ENCODE peak calls at places on chromosomes 13 and 19, in nine cellular contexts. One of them, this sample, is unnamed.

GRCh38 chr13:24167666-24168391 is 7.3 kb downstream of the SPATA13 start:
- DNase-seq in BE2C: no peak
- DNase-seq in tibial artery: no peak
- DNase-seq in SK-N-SH: no peak
- DNase-seq in neuronal stem cell: no peak
- DNase-seq in heart left ventricle: no peak
- DNase-seq in mesendoderm: no peak
- DNase-seq in HAP-1: no peak
- DNase-seq in GM23248: peak; percentile 48
- DNase-seq in this sample: no peak

GRCh38 chr19:3976495-3977241 is 5.8 kb upstream of the DAPK3 start:
- DNase-seq in BE2C: peak; percentile 91
- DNase-seq in mesendoderm: no peak
- DNase-seq in tibial artery: no peak
- DNase-seq in GM23248: peak; percentile 90
- DNase-seq in SK-N-SH: peak; percentile 19
- DNase-seq in heart left ventricle: no peak
- DNase-seq in HAP-1: no peak
- DNase-seq in neuronal stem cell: no peak
- DNase-seq in this sample: peak; percentile 60

GRCh38 chr19:55563261-55563690 is 17.4 kb downstream of the ZNF579 start:
- DNase-seq in tibial artery: no peak
- DNase-seq in mesendoderm: no peak
- DNase-seq in GM23248: peak; percentile 60
- DNase-seq in SK-N-SH: peak; percentile 46
- DNase-seq in BE2C: no peak
- DNase-seq in neuronal stem cell: no peak
- DNase-seq in heart left ventricle: peak; percentile 70
- DNase-seq in HAP-1: no peak
- DNase-seq in this sample: no peak

GRCh38 chr19:39166571-39167391 is 30.0 kb upstream of the NCCRP1 start:
- DNase-seq in HAP-1: no peak
- DNase-seq in GM23248: no peak
- DNase-seq in neuronal stem cell: no peak
- DNase-seq in tibial artery: no peak
- DNase-seq in BE2C: peak; percentile 94
- DNase-seq in mesendoderm: no peak
- DNase-seq in SK-N-SH: peak; percentile 92
- DNase-seq in heart left ventricle: peak; percentile 82
- DNase-seq in this sample: peak; percentile 90

GRCh38 chr13:48564046-48564445 is 31.2 kb upstream of the RCBTB2 start:
- DNase-seq in BE2C: peak; percentile 16
- DNase-seq in SK-N-SH: peak; percentile 7
- DNase-seq in HAP-1: no peak
- DNase-seq in GM23248: no peak
- DNase-seq in heart left ventricle: no peak
- DNase-seq in mesendoderm: no peak
- DNase-seq in tibial artery: no peak
- DNase-seq in neuronal stem cell: no peak
- DNase-seq in this sample: no peak

GRCh38 chr13:97308735-97309429 is 86.7 kb downstream of the MBNL2 start:
- DNase-seq in neuronal stem cell: no peak
- DNase-seq in GM23248: peak; percentile 38
- DNase-seq in tibial artery: no peak
- DNase-seq in BE2C: no peak
- DNase-seq in SK-N-SH: no peak
- DNase-seq in HAP-1: no peak
- DNase-seq in mesendoderm: no peak
- DNase-seq in heart left ventricle: no peak
- DNase-seq in this sample: no peak

GRCh38 chr13:80476953-80477352 is 136.0 kb upstream of the SPRY2 start:
- DNase-seq in heart left ventricle: no peak
- DNase-seq in HAP-1: no peak
- DNase-seq in SK-N-SH: no peak
- DNase-seq in neuronal stem cell: no peak
- DNase-seq in tibial artery: no peak
- DNase-seq in BE2C: no peak
- DNase-seq in mesendoderm: no peak
- DNase-seq in GM23248: no peak
- DNase-seq in this sample: no peak

GRCh38 chr19:50663280-50663790 is 14.1 kb downstream of the C19orf81 start:
- DNase-seq in tibial artery: no peak
- DNase-seq in SK-N-SH: peak; percentile 64
- DNase-seq in GM23248: peak; percentile 40
- DNase-seq in HAP-1: no peak
- DNase-seq in heart left ventricle: no peak
- DNase-seq in neuronal stem cell: no peak
- DNase-seq in BE2C: peak; percentile 48
- DNase-seq in mesendoderm: no peak
- DNase-seq in this sample: no peak

GRCh38 chr19:43754562-43755255 is at the start of gene SMG9:
- DNase-seq in GM23248: peak; percentile 99
- DNase-seq in heart left ventricle: peak; percentile 100
- DNase-seq in HAP-1: peak; percentile 91
- DNase-seq in neuronal stem cell: peak; percentile 99
- DNase-seq in tibial artery: peak; percentile 99
- DNase-seq in BE2C: peak; percentile 98
- DNase-seq in mesendoderm: peak; percentile 98
- DNase-seq in SK-N-SH: peak; percentile 97
- DNase-seq in this sample: peak; percentile 98
- H3K4me1 ChIP-seq in GM23248: peaks cover 68% of the 10 kb centered on the region
- H3K4me1 ChIP-seq in heart left ventricle: peaks cover 16% of the 10 kb centered on the region
- H3K4me1 ChIP-seq in HAP-1: peaks cover 8% of the 10 kb centered on the region
- H3K4me1 ChIP-seq in neuronal stem cell: no peaks in the 10 kb centered on the region
- H3K4me1 ChIP-seq in tibial artery: peaks cover 8% of the 10 kb centered on the region
- H3K4me1 ChIP-seq in BE2C: no peaks in the 10 kb centered on the region
- H3K4me1 ChIP-seq in mesendoderm: no peaks in the 10 kb centered on the region
- H3K4me1 ChIP-seq in SK-N-SH: peaks cover 50% of the 10 kb centered on the region
- H3K4me1 ChIP-seq in this sample: peaks cover 4% of the 10 kb centered on the region

DNA sequence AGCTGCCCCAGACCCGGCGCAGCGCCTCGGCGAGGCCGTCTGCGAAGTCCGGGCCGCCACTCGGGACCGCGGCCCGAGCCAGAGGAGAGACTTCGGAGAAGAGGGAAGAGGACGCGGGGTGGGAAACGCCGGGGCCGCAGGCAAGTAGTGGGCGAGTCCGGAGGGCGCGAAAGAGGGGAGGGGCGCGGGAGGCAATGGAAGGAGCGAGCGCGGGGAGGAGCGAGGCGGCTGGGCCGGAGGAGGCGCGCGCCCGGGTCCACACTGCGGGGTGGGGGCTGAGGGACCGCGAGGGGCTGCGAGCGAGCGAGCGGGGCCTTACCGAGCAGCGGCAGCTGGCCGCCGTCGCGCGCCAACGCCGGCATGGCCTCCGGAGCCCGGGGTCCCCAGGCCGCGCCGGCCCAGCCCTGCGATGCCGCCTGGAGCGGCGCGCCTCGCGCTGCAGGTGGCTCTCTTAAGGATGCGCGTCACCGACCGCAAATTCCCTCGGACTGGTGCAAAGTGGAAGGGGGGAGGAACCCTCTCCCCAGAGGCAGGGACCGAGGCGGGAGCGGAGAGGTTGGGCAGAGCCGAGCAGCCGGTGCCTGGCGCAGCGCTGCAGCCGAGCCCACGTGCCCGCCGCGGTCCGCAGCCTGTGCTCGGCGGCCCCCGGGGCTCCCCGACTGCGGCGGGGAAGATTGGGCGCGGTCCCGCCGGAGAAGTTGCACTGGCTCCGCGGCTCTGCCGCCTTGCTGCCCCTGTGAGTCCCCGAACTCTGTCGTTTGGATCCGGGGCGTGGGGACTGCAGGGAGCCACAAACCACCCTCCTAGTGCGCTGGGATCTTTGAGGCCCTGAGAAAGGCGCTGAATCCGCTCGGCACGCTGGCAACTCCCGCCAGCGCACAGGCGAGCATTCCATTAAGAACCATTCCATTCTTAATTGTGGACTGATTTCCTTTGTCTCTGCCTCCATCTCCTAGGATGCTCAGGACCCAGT is at the start of gene FLT3:
- DNase-seq in BE2C: peak; percentile 16
- DNase-seq in SK-N-SH: peak; percentile 59
- DNase-seq in HAP-1: peak; percentile 61
- DNase-seq in heart left ventricle: peak; percentile 67
- DNase-seq in tibial artery: no peak
- DNase-seq in mesendoderm: peak; percentile 79
- DNase-seq in neuronal stem cell: peak; percentile 48
- DNase-seq in GM23248: peak; percentile 38
- DNase-seq in this sample: no peak
- H3K27me3 ChIP-seq in BE2C: peaks cover 92% of the 10 kb centered on the region
- H3K27me3 ChIP-seq in SK-N-SH: peaks cover 80% of the 10 kb centered on the region
- H3K27me3 ChIP-seq in HAP-1: peaks cover 16% of the 10 kb centered on the region
- H3K27me3 ChIP-seq in heart left ventricle: peaks cover 32% of the 10 kb centered on the region
- H3K27me3 ChIP-seq in tibial artery: no peaks in the 10 kb centered on the region
- H3K27me3 ChIP-seq in mesendoderm: peaks cover 16% of the 10 kb centered on the region
- H3K27me3 ChIP-seq in neuronal stem cell: peaks cover 13% of the 10 kb centered on the region
- H3K27me3 ChIP-seq in GM23248: peaks cover 65% of the 10 kb centered on the region
- H3K27me3 ChIP-seq in this sample: no peaks in the 10 kb centered on the region

GRCh38 chr19:46903458-46903857 is 42.7 kb downstream of the ARHGAP35 start:
- DNase-seq in GM23248: no peak
- DNase-seq in heart left ventricle: no peak
- DNase-seq in neuronal stem cell: no peak
- DNase-seq in SK-N-SH: no peak
- DNase-seq in tibial artery: no peak
- DNase-seq in BE2C: no peak
- DNase-seq in HAP-1: no peak
- DNase-seq in mesendoderm: peak; percentile 84
- DNase-seq in this sample: no peak

GRCh38 chr19:46901701-46902401 is 41.1 kb downstream of the ARHGAP35 start:
- DNase-seq in mesendoderm: no peak
- DNase-seq in heart left ventricle: no peak
- DNase-seq in tibial artery: no peak
- DNase-seq in neuronal stem cell: no peak
- DNase-seq in GM23248: peak; percentile 51
- DNase-seq in SK-N-SH: no peak
- DNase-seq in HAP-1: no peak
- DNase-seq in BE2C: no peak
- DNase-seq in this sample: no peak

GRCh38 chr19:46904114-46905060 is 43.6 kb downstream of the ARHGAP35 start:
- DNase-seq in tibial artery: no peak
- DNase-seq in BE2C: no peak
- DNase-seq in HAP-1: no peak
- DNase-seq in GM23248: peak; percentile 82
- DNase-seq in neuronal stem cell: no peak
- DNase-seq in heart left ventricle: peak; percentile 75
- DNase-seq in mesendoderm: peak; percentile 70
- DNase-seq in SK-N-SH: peak; percentile 42
- DNase-seq in this sample: no peak

GRCh38 chr19:46900341-46900740 is 39.5 kb downstream of the ARHGAP35 start:
- DNase-seq in neuronal stem cell: no peak
- DNase-seq in tibial artery: no peak
- DNase-seq in heart left ventricle: no peak
- DNase-seq in HAP-1: no peak
- DNase-seq in SK-N-SH: no peak
- DNase-seq in GM23248: no peak
- DNase-seq in BE2C: no peak
- DNase-seq in mesendoderm: no peak
- DNase-seq in this sample: no peak

DNA sequence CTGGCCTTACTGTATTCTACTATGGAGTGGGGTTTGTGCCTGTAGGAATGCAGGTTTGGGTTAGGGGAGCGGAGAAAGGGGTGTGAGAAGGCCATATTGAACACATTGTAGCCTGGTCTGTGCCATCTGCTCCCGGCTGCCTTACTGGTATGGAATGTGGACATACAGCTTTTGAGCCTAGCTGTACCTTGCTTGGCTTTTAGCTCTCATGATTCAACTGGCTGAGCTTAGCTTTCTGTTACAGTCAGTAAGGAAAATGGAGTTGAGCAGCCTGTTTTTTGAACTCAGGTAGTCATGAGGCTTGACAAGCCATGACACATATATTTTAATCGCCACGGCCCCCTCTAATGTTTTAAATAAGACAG is 41.6 kb downstream of the ARHGAP35 start:
- DNase-seq in GM23248: peak; percentile 60
- DNase-seq in neuronal stem cell: no peak
- DNase-seq in tibial artery: no peak
- DNase-seq in SK-N-SH: no peak
- DNase-seq in mesendoderm: peak; percentile 40
- DNase-seq in BE2C: no peak
- DNase-seq in heart left ventricle: no peak
- DNase-seq in HAP-1: no peak
- DNase-seq in this sample: peak; percentile 40
- H3K4me1 ChIP-seq in GM23248: peaks cover 53% of the 10 kb centered on the region
- H3K4me1 ChIP-seq in neuronal stem cell: peaks cover 7% of the 10 kb centered on the region
- H3K4me1 ChIP-seq in tibial artery: peaks cover 24% of the 10 kb centered on the region
- H3K4me1 ChIP-seq in SK-N-SH: peaks cover 52% of the 10 kb centered on the region
- H3K4me1 ChIP-seq in mesendoderm: peaks cover 14% of the 10 kb centered on the region
- H3K4me1 ChIP-seq in BE2C: peaks cover 13% of the 10 kb centered on the region
- H3K4me1 ChIP-seq in heart left ventricle: peaks cover 36% of the 10 kb centered on the region
- H3K4me1 ChIP-seq in HAP-1: peaks cover 5% of the 10 kb centered on the region
- H3K4me1 ChIP-seq in this sample: peaks cover 32% of the 10 kb centered on the region

GRCh38 chr19:41111750-41112295 is 2.4 kb upstream of the CYP2F1 start:
- DNase-seq in neuronal stem cell: no peak
- DNase-seq in BE2C: no peak
- DNase-seq in HAP-1: no peak
- DNase-seq in tibial artery: no peak
- DNase-seq in mesendoderm: no peak
- DNase-seq in GM23248: no peak
- DNase-seq in heart left ventricle: no peak
- DNase-seq in SK-N-SH: no peak
- DNase-seq in this sample: no peak

GRCh38 chr19:41114132-41114531 is at the start of gene CYP2F1:
- DNase-seq in BE2C: no peak
- DNase-seq in HAP-1: no peak
- DNase-seq in heart left ventricle: no peak
- DNase-seq in tibial artery: peak; percentile 15
- DNase-seq in mesendoderm: no peak
- DNase-seq in GM23248: no peak
- DNase-seq in neuronal stem cell: no peak
- DNase-seq in SK-N-SH: no peak
- DNase-seq in this sample: no peak

GRCh38 chr19:41111296-41111695 is 2.9 kb upstream of the CYP2F1 start:
- DNase-seq in mesendoderm: no peak
- DNase-seq in neuronal stem cell: no peak
- DNase-seq in heart left ventricle: no peak
- DNase-seq in GM23248: no peak
- DNase-seq in tibial artery: no peak
- DNase-seq in SK-N-SH: no peak
- DNase-seq in BE2C: no peak
- DNase-seq in HAP-1: no peak
- DNase-seq in this sample: no peak

GRCh38 chr19:41112728-41113290 is 1.4 kb upstream of the CYP2F1 start:
- DNase-seq in mesendoderm: no peak
- DNase-seq in heart left ventricle: no peak
- DNase-seq in SK-N-SH: no peak
- DNase-seq in HAP-1: no peak
- DNase-seq in neuronal stem cell: no peak
- DNase-seq in tibial artery: peak; percentile 51
- DNase-seq in GM23248: no peak
- DNase-seq in BE2C: no peak
- DNase-seq in this sample: no peak

DNA sequence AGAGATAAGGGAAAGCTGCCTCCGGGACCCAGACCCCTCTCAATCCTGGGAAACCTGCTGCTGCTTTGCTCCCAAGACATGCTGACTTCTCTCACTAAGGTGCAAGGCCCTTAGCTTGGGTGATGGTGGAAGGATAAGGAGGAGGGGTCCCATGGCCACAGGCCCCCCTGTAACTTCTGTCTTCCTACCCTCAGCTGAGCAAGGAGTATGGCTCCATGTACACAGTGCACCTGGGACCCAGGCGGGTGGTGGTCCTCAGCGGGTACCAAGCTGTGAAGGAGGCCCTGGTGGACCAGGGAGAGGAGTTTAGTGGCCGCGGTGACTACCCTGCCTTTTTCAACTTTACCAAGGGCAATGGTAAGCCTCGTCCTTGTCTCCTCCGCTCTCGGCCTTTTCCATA is 2.0 kb downstream of the CYP2F1 start:
- DNase-seq in neuronal stem cell: no peak
- DNase-seq in mesendoderm: no peak
- DNase-seq in heart left ventricle: no peak
- DNase-seq in tibial artery: peak; percentile 38
- DNase-seq in SK-N-SH: no peak
- DNase-seq in GM23248: no peak
- DNase-seq in BE2C: no peak
- DNase-seq in HAP-1: no peak
- DNase-seq in this sample: no peak
- H3K27me3 ChIP-seq in neuronal stem cell: no peaks in the 10 kb centered on the region
- H3K27me3 ChIP-seq in mesendoderm: no peaks in the 10 kb centered on the region
- H3K27me3 ChIP-seq in heart left ventricle: no peaks in the 10 kb centered on the region
- H3K27me3 ChIP-seq in tibial artery: no peaks in the 10 kb centered on the region
- H3K27me3 ChIP-seq in SK-N-SH: peaks cover 71% of the 10 kb centered on the region
- H3K27me3 ChIP-seq in GM23248: peaks cover 18% of the 10 kb centered on the region
- H3K27me3 ChIP-seq in BE2C: no peaks in the 10 kb centered on the region
- H3K27me3 ChIP-seq in HAP-1: no peaks in the 10 kb centered on the region
- H3K27me3 ChIP-seq in this sample: no peaks in the 10 kb centered on the region